ENCODE peak calls at places on chromosomes 5 and 9, in eight cellular contexts. One of them, this sample, is unnamed.

GRCh38 chr9:134689320-134690181 is 47.9 kb downstream of the COL5A1 start:
- DNase-seq in midbrain: peak
- DNase-seq in A172: peak
- DNase-seq in hypothalamus: peak
- DNase-seq in right atrium auricular region: peak
- DNase-seq in KG1: peak
- DNase-seq in LoVo: peak
- DNase-seq in activated CD4-positive, CD25-positive, alpha-beta regulatory T cell treated with anti-CD3 and anti-CD28 coated beads, Interleukin-2, amount 50 U/mL, for 72 hours: peak
- DNase-seq in this sample: peak

GRCh38 chr5:43110606-43111170 is 10.0 kb upstream of the ZNF131 start:
- DNase-seq in midbrain: no peak
- DNase-seq in A172: no peak
- DNase-seq in hypothalamus: no peak
- DNase-seq in right atrium auricular region: no peak
- DNase-seq in KG1: no peak
- DNase-seq in LoVo: peak
- DNase-seq in activated CD4-positive, CD25-positive, alpha-beta regulatory T cell treated with anti-CD3 and anti-CD28 coated beads, Interleukin-2, amount 50 U/mL, for 72 hours: no peak
- DNase-seq in this sample: no peak

GRCh38 chr5:57243286-57244137 is 69.7 kb downstream of the GPBP1 start:
- DNase-seq in midbrain: no peak
- DNase-seq in A172: no peak
- DNase-seq in hypothalamus: no peak
- DNase-seq in right atrium auricular region: no peak
- DNase-seq in KG1: no peak
- DNase-seq in LoVo: no peak
- DNase-seq in activated CD4-positive, CD25-positive, alpha-beta regulatory T cell treated with anti-CD3 and anti-CD28 coated beads, Interleukin-2, amount 50 U/mL, for 72 hours: no peak
- DNase-seq in this sample: no peak

GRCh38 chr9:127526655-127527559 is 75.6 kb downstream of the LRSAM1 start:
- DNase-seq in midbrain: no peak
- DNase-seq in A172: no peak
- DNase-seq in hypothalamus: no peak
- DNase-seq in right atrium auricular region: no peak
- DNase-seq in KG1: no peak
- DNase-seq in LoVo: no peak
- DNase-seq in activated CD4-positive, CD25-positive, alpha-beta regulatory T cell treated with anti-CD3 and anti-CD28 coated beads, Interleukin-2, amount 50 U/mL, for 72 hours: no peak
- DNase-seq in this sample: no peak

GRCh38 chr5:135242496-135243193 is 156.4 kb downstream of the MACROH2A1 start:
- DNase-seq in midbrain: peak
- DNase-seq in A172: no peak
- DNase-seq in hypothalamus: peak
- DNase-seq in right atrium auricular region: peak
- DNase-seq in KG1: no peak
- DNase-seq in LoVo: no peak
- DNase-seq in activated CD4-positive, CD25-positive, alpha-beta regulatory T cell treated with anti-CD3 and anti-CD28 coated beads, Interleukin-2, amount 50 U/mL, for 72 hours: no peak
- DNase-seq in this sample: no peak

GRCh38 chr5:318931-319601 is 2.4 kb upstream of the AHRR start:
- DNase-seq in midbrain: no peak
- DNase-seq in A172: no peak
- DNase-seq in hypothalamus: no peak
- DNase-seq in right atrium auricular region: no peak
- DNase-seq in KG1: no peak
- DNase-seq in LoVo: no peak
- DNase-seq in activated CD4-positive, CD25-positive, alpha-beta regulatory T cell treated with anti-CD3 and anti-CD28 coated beads, Interleukin-2, amount 50 U/mL, for 72 hours: no peak
- DNase-seq in this sample: no peak

GRCh38 chr5:57843016-57843402 is 360.4 kb upstream of the ACTBL2 start:
- DNase-seq in midbrain: no peak
- DNase-seq in A172: no peak
- DNase-seq in hypothalamus: no peak
- DNase-seq in right atrium auricular region: no peak
- DNase-seq in KG1: no peak
- DNase-seq in LoVo: no peak
- DNase-seq in activated CD4-positive, CD25-positive, alpha-beta regulatory T cell treated with anti-CD3 and anti-CD28 coated beads, Interleukin-2, amount 50 U/mL, for 72 hours: no peak
- DNase-seq in this sample: no peak

GRCh38 chr9:113530022-113530635 is 66.6 kb downstream of the RGS3 start:
- DNase-seq in midbrain: no peak
- DNase-seq in A172: no peak
- DNase-seq in hypothalamus: no peak
- DNase-seq in right atrium auricular region: no peak
- DNase-seq in KG1: no peak
- DNase-seq in LoVo: no peak
- DNase-seq in activated CD4-positive, CD25-positive, alpha-beta regulatory T cell treated with anti-CD3 and anti-CD28 coated beads, Interleukin-2, amount 50 U/mL, for 72 hours: no peak
- DNase-seq in this sample: no peak

GRCh38 chr9:34549407-34549732 is 26.6 kb upstream of the ENHO start:
- DNase-seq in midbrain: no peak
- DNase-seq in A172: no peak
- DNase-seq in hypothalamus: no peak
- DNase-seq in right atrium auricular region: peak
- DNase-seq in KG1: no peak
- DNase-seq in LoVo: no peak
- DNase-seq in activated CD4-positive, CD25-positive, alpha-beta regulatory T cell treated with anti-CD3 and anti-CD28 coated beads, Interleukin-2, amount 50 U/mL, for 72 hours: no peak
- DNase-seq in this sample: no peak

GRCh38 chr5:143063175-143063970 is 293.2 kb downstream of the ARHGAP26 start:
- DNase-seq in midbrain: peak
- DNase-seq in A172: no peak
- DNase-seq in hypothalamus: peak
- DNase-seq in right atrium auricular region: no peak
- DNase-seq in KG1: no peak
- DNase-seq in LoVo: no peak
- DNase-seq in activated CD4-positive, CD25-positive, alpha-beta regulatory T cell treated with anti-CD3 and anti-CD28 coated beads, Interleukin-2, amount 50 U/mL, for 72 hours: no peak
- DNase-seq in this sample: no peak

GRCh38 chr9:94919376-94920098 is 193.0 kb downstream of the AOPEP start:
- DNase-seq in midbrain: no peak
- DNase-seq in A172: peak
- DNase-seq in hypothalamus: no peak
- DNase-seq in right atrium auricular region: no peak
- DNase-seq in KG1: no peak
- DNase-seq in LoVo: no peak
- DNase-seq in activated CD4-positive, CD25-positive, alpha-beta regulatory T cell treated with anti-CD3 and anti-CD28 coated beads, Interleukin-2, amount 50 U/mL, for 72 hours: no peak
- DNase-seq in this sample: no peak

GRCh38 chr5:99285606-99286005 is 356.8 kb upstream of the CHD1 start:
- DNase-seq in midbrain: no peak
- DNase-seq in A172: no peak
- DNase-seq in hypothalamus: no peak
- DNase-seq in right atrium auricular region: no peak
- DNase-seq in KG1: no peak
- DNase-seq in LoVo: no peak
- DNase-seq in activated CD4-positive, CD25-positive, alpha-beta regulatory T cell treated with anti-CD3 and anti-CD28 coated beads, Interleukin-2, amount 50 U/mL, for 72 hours: no peak
- DNase-seq in this sample: no peak

GRCh38 chr5:84255318-84255717 is 129.4 kb downstream of the EDIL3 start:
- DNase-seq in midbrain: no peak
- DNase-seq in A172: peak
- DNase-seq in hypothalamus: no peak
- DNase-seq in right atrium auricular region: no peak
- DNase-seq in KG1: peak
- DNase-seq in LoVo: peak
- DNase-seq in activated CD4-positive, CD25-positive, alpha-beta regulatory T cell treated with anti-CD3 and anti-CD28 coated beads, Interleukin-2, amount 50 U/mL, for 72 hours: no peak
- DNase-seq in this sample: no peak

GRCh38 chr5:175836741-175837729 is 34.3 kb upstream of the CPLX2 start:
- DNase-seq in midbrain: no peak
- DNase-seq in A172: no peak
- DNase-seq in hypothalamus: no peak
- DNase-seq in right atrium auricular region: no peak
- DNase-seq in KG1: no peak
- DNase-seq in LoVo: no peak
- DNase-seq in activated CD4-positive, CD25-positive, alpha-beta regulatory T cell treated with anti-CD3 and anti-CD28 coated beads, Interleukin-2, amount 50 U/mL, for 72 hours: no peak
- DNase-seq in this sample: no peak

GRCh38 chr9:129610473-129611301 is 10.2 kb downstream of the C9orf50 start:
- DNase-seq in midbrain: peak
- DNase-seq in A172: peak
- DNase-seq in hypothalamus: peak
- DNase-seq in right atrium auricular region: peak
- DNase-seq in KG1: peak
- DNase-seq in LoVo: peak
- DNase-seq in activated CD4-positive, CD25-positive, alpha-beta regulatory T cell treated with anti-CD3 and anti-CD28 coated beads, Interleukin-2, amount 50 U/mL, for 72 hours: peak
- DNase-seq in this sample: no peak

GRCh38 chr9:112401175-112401815 is 21.4 kb downstream of the HSDL2 start:
- DNase-seq in midbrain: no peak
- DNase-seq in A172: no peak
- DNase-seq in hypothalamus: no peak
- DNase-seq in right atrium auricular region: no peak
- DNase-seq in KG1: no peak
- DNase-seq in LoVo: no peak
- DNase-seq in activated CD4-positive, CD25-positive, alpha-beta regulatory T cell treated with anti-CD3 and anti-CD28 coated beads, Interleukin-2, amount 50 U/mL, for 72 hours: no peak
- DNase-seq in this sample: no peak

GRCh38 chr5:133247145-133247709 is 195.4 kb downstream of the HSPA4 start:
- DNase-seq in midbrain: no peak
- DNase-seq in A172: no peak
- DNase-seq in hypothalamus: no peak
- DNase-seq in right atrium auricular region: no peak
- DNase-seq in KG1: no peak
- DNase-seq in LoVo: no peak
- DNase-seq in activated CD4-positive, CD25-positive, alpha-beta regulatory T cell treated with anti-CD3 and anti-CD28 coated beads, Interleukin-2, amount 50 U/mL, for 72 hours: no peak
- DNase-seq in this sample: no peak

GRCh38 chr9:16449331-16449730 is 421.1 kb downstream of the BNC2 start:
- DNase-seq in midbrain: no peak
- DNase-seq in A172: no peak
- DNase-seq in hypothalamus: no peak
- DNase-seq in right atrium auricular region: no peak
- DNase-seq in KG1: no peak
- DNase-seq in LoVo: no peak
- DNase-seq in activated CD4-positive, CD25-positive, alpha-beta regulatory T cell treated with anti-CD3 and anti-CD28 coated beads, Interleukin-2, amount 50 U/mL, for 72 hours: no peak
- DNase-seq in this sample: no peak

GRCh38 chr5:146840016-146840415 is 38.5 kb downstream of the PPP2R2B start:
- DNase-seq in midbrain: no peak
- DNase-seq in A172: no peak
- DNase-seq in hypothalamus: no peak
- DNase-seq in right atrium auricular region: no peak
- DNase-seq in KG1: no peak
- DNase-seq in LoVo: no peak
- DNase-seq in activated CD4-positive, CD25-positive, alpha-beta regulatory T cell treated with anti-CD3 and anti-CD28 coated beads, Interleukin-2, amount 50 U/mL, for 72 hours: no peak
- DNase-seq in this sample: no peak

GRCh38 chr5:82641362-82641988 is 363.3 kb upstream of the RPS23 start:
- DNase-seq in midbrain: peak
- DNase-seq in A172: peak
- DNase-seq in hypothalamus: peak
- DNase-seq in right atrium auricular region: peak
- DNase-seq in KG1: peak
- DNase-seq in LoVo: peak
- DNase-seq in activated CD4-positive, CD25-positive, alpha-beta regulatory T cell treated with anti-CD3 and anti-CD28 coated beads, Interleukin-2, amount 50 U/mL, for 72 hours: no peak
- DNase-seq in this sample: peak

GRCh38 chr9:3177362-3177761 is 333.5 kb upstream of the PUM3 start:
- DNase-seq in midbrain: no peak
- DNase-seq in A172: no peak
- DNase-seq in hypothalamus: no peak
- DNase-seq in right atrium auricular region: no peak
- DNase-seq in KG1: no peak
- DNase-seq in LoVo: no peak
- DNase-seq in activated CD4-positive, CD25-positive, alpha-beta regulatory T cell treated with anti-CD3 and anti-CD28 coated beads, Interleukin-2, amount 50 U/mL, for 72 hours: no peak
- DNase-seq in this sample: no peak

GRCh38 chr5:177473461-177473991 is at the start of gene DBN1:
- DNase-seq in midbrain: peak
- DNase-seq in A172: peak
- DNase-seq in hypothalamus: peak
- DNase-seq in right atrium auricular region: no peak
- DNase-seq in KG1: no peak
- DNase-seq in LoVo: peak
- DNase-seq in activated CD4-positive, CD25-positive, alpha-beta regulatory T cell treated with anti-CD3 and anti-CD28 coated beads, Interleukin-2, amount 50 U/mL, for 72 hours: no peak
- DNase-seq in this sample: no peak

GRCh38 chr9:11457809-11458785 is 845.3 kb upstream of the PTPRD start:
- DNase-seq in midbrain: no peak
- DNase-seq in A172: peak
- DNase-seq in hypothalamus: no peak
- DNase-seq in right atrium auricular region: no peak
- DNase-seq in KG1: no peak
- DNase-seq in LoVo: no peak
- DNase-seq in activated CD4-positive, CD25-positive, alpha-beta regulatory T cell treated with anti-CD3 and anti-CD28 coated beads, Interleukin-2, amount 50 U/mL, for 72 hours: no peak
- DNase-seq in this sample: peak

GRCh38 chr5:132008961-132009680 is 2.3 kb downstream of the ACSL6 start:
- DNase-seq in midbrain: no peak
- DNase-seq in A172: no peak
- DNase-seq in hypothalamus: no peak
- DNase-seq in right atrium auricular region: no peak
- DNase-seq in KG1: no peak
- DNase-seq in LoVo: peak
- DNase-seq in activated CD4-positive, CD25-positive, alpha-beta regulatory T cell treated with anti-CD3 and anti-CD28 coated beads, Interleukin-2, amount 50 U/mL, for 72 hours: no peak
- DNase-seq in this sample: no peak

GRCh38 chr9:118928723-118929122 is 440.5 kb downstream of the BRINP1 start:
- DNase-seq in midbrain: no peak
- DNase-seq in A172: no peak
- DNase-seq in hypothalamus: no peak
- DNase-seq in right atrium auricular region: no peak
- DNase-seq in KG1: no peak
- DNase-seq in LoVo: no peak
- DNase-seq in activated CD4-positive, CD25-positive, alpha-beta regulatory T cell treated with anti-CD3 and anti-CD28 coated beads, Interleukin-2, amount 50 U/mL, for 72 hours: no peak
- DNase-seq in this sample: no peak

GRCh38 chr9:91882628-91883027 is 67.4 kb downstream of the ROR2 start:
- DNase-seq in midbrain: no peak
- DNase-seq in A172: no peak
- DNase-seq in hypothalamus: no peak
- DNase-seq in right atrium auricular region: no peak
- DNase-seq in KG1: no peak
- DNase-seq in LoVo: no peak
- DNase-seq in activated CD4-positive, CD25-positive, alpha-beta regulatory T cell treated with anti-CD3 and anti-CD28 coated beads, Interleukin-2, amount 50 U/mL, for 72 hours: no peak
- DNase-seq in this sample: no peak

GRCh38 chr9:6413365-6414263 is 615 bp downstream of the UHRF2 start:
- DNase-seq in midbrain: no peak
- DNase-seq in A172: no peak
- DNase-seq in hypothalamus: no peak
- DNase-seq in right atrium auricular region: no peak
- DNase-seq in KG1: no peak
- DNase-seq in LoVo: peak
- DNase-seq in activated CD4-positive, CD25-positive, alpha-beta regulatory T cell treated with anti-CD3 and anti-CD28 coated beads, Interleukin-2, amount 50 U/mL, for 72 hours: peak
- DNase-seq in this sample: no peak

GRCh38 chr5:132239776-132240175 is 12.1 kb upstream of the P4HA2 start:
- DNase-seq in midbrain: no peak
- DNase-seq in A172: no peak
- DNase-seq in hypothalamus: no peak
- DNase-seq in right atrium auricular region: no peak
- DNase-seq in KG1: no peak
- DNase-seq in LoVo: no peak
- DNase-seq in activated CD4-positive, CD25-positive, alpha-beta regulatory T cell treated with anti-CD3 and anti-CD28 coated beads, Interleukin-2, amount 50 U/mL, for 72 hours: no peak
- DNase-seq in this sample: no peak

GRCh38 chr5:53019320-53019719 is 30.2 kb downstream of the ITGA2 start:
- DNase-seq in midbrain: no peak
- DNase-seq in A172: peak
- DNase-seq in hypothalamus: no peak
- DNase-seq in right atrium auricular region: no peak
- DNase-seq in KG1: no peak
- DNase-seq in LoVo: no peak
- DNase-seq in activated CD4-positive, CD25-positive, alpha-beta regulatory T cell treated with anti-CD3 and anti-CD28 coated beads, Interleukin-2, amount 50 U/mL, for 72 hours: no peak
- DNase-seq in this sample: peak

GRCh38 chr5:32638309-32638708 is 53.0 kb downstream of the SUB1 start:
- DNase-seq in midbrain: no peak
- DNase-seq in A172: no peak
- DNase-seq in hypothalamus: no peak
- DNase-seq in right atrium auricular region: no peak
- DNase-seq in KG1: no peak
- DNase-seq in LoVo: no peak
- DNase-seq in activated CD4-positive, CD25-positive, alpha-beta regulatory T cell treated with anti-CD3 and anti-CD28 coated beads, Interleukin-2, amount 50 U/mL, for 72 hours: no peak
- DNase-seq in this sample: no peak

GRCh38 chr9:132731230-132731629 is 61.0 kb downstream of the GTF3C4 start:
- DNase-seq in midbrain: no peak
- DNase-seq in A172: no peak
- DNase-seq in hypothalamus: no peak
- DNase-seq in right atrium auricular region: no peak
- DNase-seq in KG1: no peak
- DNase-seq in LoVo: peak
- DNase-seq in activated CD4-positive, CD25-positive, alpha-beta regulatory T cell treated with anti-CD3 and anti-CD28 coated beads, Interleukin-2, amount 50 U/mL, for 72 hours: no peak
- DNase-seq in this sample: no peak

GRCh38 chr5:177300971-177301370 is 2.5 kb downstream of the RAB24 start:
- DNase-seq in midbrain: no peak
- DNase-seq in A172: no peak
- DNase-seq in hypothalamus: no peak
- DNase-seq in right atrium auricular region: no peak
- DNase-seq in KG1: no peak
- DNase-seq in LoVo: no peak
- DNase-seq in activated CD4-positive, CD25-positive, alpha-beta regulatory T cell treated with anti-CD3 and anti-CD28 coated beads, Interleukin-2, amount 50 U/mL, for 72 hours: no peak
- DNase-seq in this sample: no peak

GRCh38 chr5:133123297-133123696 is 71.5 kb downstream of the HSPA4 start:
- DNase-seq in midbrain: no peak
- DNase-seq in A172: no peak
- DNase-seq in hypothalamus: no peak
- DNase-seq in right atrium auricular region: peak
- DNase-seq in KG1: no peak
- DNase-seq in LoVo: no peak
- DNase-seq in activated CD4-positive, CD25-positive, alpha-beta regulatory T cell treated with anti-CD3 and anti-CD28 coated beads, Interleukin-2, amount 50 U/mL, for 72 hours: no peak
- DNase-seq in this sample: no peak

GRCh38 chr5:82274343-82275266 is 3.5 kb downstream of the RPS23 start:
- DNase-seq in midbrain: no peak
- DNase-seq in A172: no peak
- DNase-seq in hypothalamus: no peak
- DNase-seq in right atrium auricular region: no peak
- DNase-seq in KG1: no peak
- DNase-seq in LoVo: peak
- DNase-seq in activated CD4-positive, CD25-positive, alpha-beta regulatory T cell treated with anti-CD3 and anti-CD28 coated beads, Interleukin-2, amount 50 U/mL, for 72 hours: no peak
- DNase-seq in this sample: no peak

This sample was measured in foreskin melanocyte.